ENCODE peak calls at places on chromosome 13, in six cellular contexts. One of them, this sample, is unnamed.

GRCh38 chr13:29583073-29583785 is 12.3 kb downstream of the SLC7A1 start:
- DNase-seq in GM12878: no peak
- DNase-seq in HepG2: no peak
- DNase-seq in SK-N-SH: no peak
- DNase-seq in A549: no peak
- DNase-seq in HL-60: no peak
- DNase-seq in this sample: no peak

GRCh38 chr13:110119943-110120905 is 186.7 kb downstream of the COL4A1 start:
- DNase-seq in HepG2: no peak
- DNase-seq in HL-60: no peak
- DNase-seq in SK-N-SH: no peak
- DNase-seq in GM12878: no peak
- DNase-seq in A549: peak
- DNase-seq in this sample: no peak

GRCh38 chr13:24083141-24083540 is 77.4 kb upstream of the SPATA13 start:
- DNase-seq in A549: no peak
- DNase-seq in HL-60: no peak
- DNase-seq in GM12878: no peak
- DNase-seq in SK-N-SH: no peak
- DNase-seq in HepG2: no peak
- DNase-seq in this sample: no peak

GRCh38 chr13:66341978-66342377 is 888.2 kb downstream of the PCDH9 start:
- DNase-seq in SK-N-SH: no peak
- DNase-seq in GM12878: no peak
- DNase-seq in HL-60: no peak
- DNase-seq in HepG2: no peak
- DNase-seq in A549: no peak
- DNase-seq in this sample: no peak

GRCh38 chr13:97223711-97224461 is 1.8 kb downstream of the MBNL2 start:
- DNase-seq in HepG2: peak
- DNase-seq in A549: peak
- DNase-seq in SK-N-SH: no peak
- DNase-seq in GM12878: no peak
- DNase-seq in HL-60: peak
- DNase-seq in this sample: peak

GRCh38 chr13:72221276-72221962 is 354.4 kb upstream of the DACH1 start:
- DNase-seq in SK-N-SH: no peak
- DNase-seq in HL-60: peak
- DNase-seq in HepG2: peak
- DNase-seq in A549: peak
- DNase-seq in GM12878: no peak
- DNase-seq in this sample: peak

GRCh38 chr13:91946498-91947070 is 548.2 kb downstream of the GPC5 start:
- DNase-seq in SK-N-SH: peak
- DNase-seq in HepG2: peak
- DNase-seq in HL-60: no peak
- DNase-seq in A549: peak
- DNase-seq in GM12878: no peak
- DNase-seq in this sample: peak

GRCh38 chr13:73861136-73861535 is 273.1 kb downstream of the KLF12 start:
- DNase-seq in GM12878: no peak
- DNase-seq in HepG2: no peak
- DNase-seq in A549: no peak
- DNase-seq in HL-60: no peak
- DNase-seq in SK-N-SH: no peak
- DNase-seq in this sample: no peak

GRCh38 chr13:94390881-94391280 is 88.6 kb downstream of the DCT start:
- DNase-seq in GM12878: no peak
- DNase-seq in HL-60: no peak
- DNase-seq in HepG2: no peak
- DNase-seq in A549: no peak
- DNase-seq in SK-N-SH: no peak
- DNase-seq in this sample: no peak

DNA sequence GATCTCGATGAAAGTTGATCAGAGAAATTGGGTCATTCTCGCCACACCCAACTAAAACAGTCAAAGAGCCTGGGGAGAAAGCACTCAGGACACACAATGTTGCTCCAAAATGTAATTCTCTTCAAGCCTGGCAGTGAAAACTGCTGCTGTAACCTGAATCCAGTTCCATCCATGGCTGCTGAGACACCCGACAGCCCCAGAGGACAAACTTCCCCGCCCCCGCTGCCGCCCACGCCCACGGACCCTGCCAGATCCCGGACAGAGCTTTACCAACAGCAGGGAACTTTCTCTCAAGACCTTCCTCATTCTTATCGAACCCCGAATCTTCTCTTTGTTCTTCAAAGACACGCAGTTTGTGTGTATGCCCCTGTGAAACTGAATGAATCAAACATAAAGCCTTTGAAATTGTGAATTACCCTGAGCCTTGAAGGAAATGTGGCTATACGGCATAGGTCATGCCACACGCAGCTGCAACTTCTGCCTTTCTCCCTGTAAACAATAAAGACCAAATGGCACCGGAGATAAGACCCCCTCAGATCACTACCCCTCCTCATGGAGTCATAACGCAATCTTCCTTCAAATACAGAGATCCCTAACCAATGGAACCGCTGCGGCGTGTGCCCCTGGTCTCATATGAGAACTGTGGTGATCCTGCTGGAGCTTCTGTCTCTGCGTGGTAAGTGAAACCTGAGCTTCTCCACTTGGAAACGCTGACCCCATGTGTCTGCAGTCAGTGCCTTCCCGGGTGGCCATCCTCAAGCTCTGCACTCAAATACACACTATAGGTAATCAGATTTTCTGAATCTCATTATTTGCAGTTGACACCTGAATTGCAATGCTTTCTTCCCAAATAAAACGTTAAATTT is 4.8 kb upstream of the LAMP1 start:
- DNase-seq in SK-N-SH: peak
- DNase-seq in HepG2: no peak
- DNase-seq in GM12878: no peak
- DNase-seq in A549: no peak
- DNase-seq in HL-60: peak
- DNase-seq in this sample: peak
- H3K4me3 ChIP-seq in SK-N-SH: peak
- H3K4me3 ChIP-seq in HepG2: peak
- H3K4me3 ChIP-seq in GM12878: no peak
- H3K4me3 ChIP-seq in A549: no peak
- H3K4me3 ChIP-seq in HL-60: peak
- H3K4me3 ChIP-seq in this sample: peak

DNA sequence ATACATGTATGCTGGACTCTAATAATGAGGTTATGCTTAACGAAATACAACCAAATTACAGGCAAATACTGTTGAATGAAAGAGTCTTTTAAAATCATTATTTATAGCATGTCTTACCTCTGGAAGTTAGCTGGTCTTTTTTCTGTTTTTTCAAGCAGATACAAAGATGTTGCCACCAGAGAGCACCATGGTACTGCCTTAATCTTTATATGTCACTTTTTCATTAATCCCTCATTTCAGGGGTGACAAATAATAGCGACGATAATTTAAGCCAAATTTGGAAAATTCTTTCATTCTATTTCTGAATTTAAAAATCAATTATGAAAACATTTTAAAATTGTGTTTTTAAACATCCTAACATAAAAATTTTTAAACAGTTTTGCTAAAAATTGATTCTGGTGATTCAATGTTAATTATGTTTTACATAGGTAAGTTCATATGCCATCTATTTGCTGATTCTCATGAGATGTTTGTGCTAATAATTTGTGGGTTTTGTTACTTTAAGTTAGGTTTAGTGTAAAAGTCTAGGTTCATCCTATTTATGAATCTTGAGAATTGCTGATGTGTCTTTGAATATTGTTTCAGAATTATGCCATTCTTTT is 379.3 kb upstream of the SGCG start:
- DNase-seq in A549: no peak
- DNase-seq in HepG2: peak
- DNase-seq in SK-N-SH: no peak
- DNase-seq in HL-60: no peak
- DNase-seq in GM12878: no peak
- DNase-seq in this sample: peak
- TF ChIP-seq CTCF in A549: peak
- TF ChIP-seq CTCF in HepG2: peak
- TF ChIP-seq CTCF in SK-N-SH: peak
- TF ChIP-seq CTCF in HL-60: no peak
- TF ChIP-seq CTCF in GM12878: peak
- TF ChIP-seq CTCF in this sample: peak

DNA sequence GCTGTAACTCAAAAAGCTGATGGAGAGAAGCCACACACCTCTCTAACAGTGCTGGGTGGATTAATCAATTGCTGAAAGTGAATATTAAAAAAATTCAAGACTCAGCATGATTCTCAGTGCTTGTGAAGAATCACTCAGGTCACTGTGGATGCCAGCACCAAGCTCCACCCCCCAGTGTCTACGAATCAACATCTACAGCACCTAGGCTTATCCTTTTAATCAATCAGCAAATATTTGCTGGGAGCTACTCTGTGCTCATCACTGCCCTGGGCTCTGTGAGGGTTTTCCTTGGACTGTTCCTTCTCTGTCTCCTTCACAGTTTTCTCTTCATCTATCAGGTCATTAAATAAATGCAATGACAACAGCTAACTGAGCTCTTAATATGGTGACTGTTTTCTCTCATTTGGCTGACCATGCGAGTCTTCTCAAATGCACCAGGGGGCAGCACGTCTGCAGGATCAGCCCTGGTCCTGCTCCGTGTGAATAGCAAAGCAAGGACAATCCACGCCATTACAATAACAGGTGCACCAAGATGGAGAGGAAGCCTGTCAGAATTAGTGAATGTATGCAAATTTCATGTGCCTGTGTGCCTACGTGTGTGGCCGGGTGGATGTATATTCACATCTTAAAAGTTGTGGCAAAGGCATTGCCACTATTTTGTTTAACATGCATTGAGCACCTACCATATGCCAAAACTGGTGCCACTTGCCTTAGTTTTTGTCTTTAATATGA is 14.6 kb upstream of the C13orf42 start:
- DNase-seq in HL-60: peak
- DNase-seq in SK-N-SH: peak
- DNase-seq in HepG2: peak
- DNase-seq in A549: peak
- DNase-seq in GM12878: peak
- DNase-seq in this sample: peak
- TF ChIP-seq REST in HL-60: no peak
- TF ChIP-seq REST in SK-N-SH: no peak
- TF ChIP-seq REST in HepG2: no peak
- TF ChIP-seq REST in A549: no peak
- TF ChIP-seq REST in GM12878: no peak
- TF ChIP-seq REST in this sample: no peak

GRCh38 chr13:41053384-41053826 is 7.9 kb upstream of the WBP4 start:
- DNase-seq in SK-N-SH: no peak
- DNase-seq in GM12878: peak
- DNase-seq in A549: no peak
- DNase-seq in HepG2: no peak
- DNase-seq in HL-60: peak
- DNase-seq in this sample: no peak

GRCh38 chr13:41054919-41055619 is 6.2 kb upstream of the WBP4 start:
- DNase-seq in GM12878: no peak
- DNase-seq in HL-60: peak
- DNase-seq in HepG2: peak
- DNase-seq in SK-N-SH: peak
- DNase-seq in A549: no peak
- DNase-seq in this sample: peak

GRCh38 chr13:41052441-41052840 is 8.9 kb upstream of the WBP4 start:
- DNase-seq in HepG2: no peak
- DNase-seq in GM12878: no peak
- DNase-seq in SK-N-SH: no peak
- DNase-seq in HL-60: no peak
- DNase-seq in A549: no peak
- DNase-seq in this sample: no peak

GRCh38 chr13:41056194-41056593 is 5.1 kb upstream of the WBP4 start:
- DNase-seq in A549: no peak
- DNase-seq in GM12878: no peak
- DNase-seq in HL-60: no peak
- DNase-seq in SK-N-SH: no peak
- DNase-seq in HepG2: no peak
- DNase-seq in this sample: no peak

GRCh38 chr13:41054212-41054877 is 7.0 kb upstream of the WBP4 start:
- DNase-seq in HepG2: peak
- DNase-seq in A549: peak
- DNase-seq in GM12878: peak
- DNase-seq in HL-60: peak
- DNase-seq in SK-N-SH: peak
- DNase-seq in this sample: peak
- H3K4me3 ChIP-seq in HepG2: no peak
- H3K4me3 ChIP-seq in A549: no peak
- H3K4me3 ChIP-seq in GM12878: peak
- H3K4me3 ChIP-seq in HL-60: no peak
- H3K4me3 ChIP-seq in SK-N-SH: no peak
- H3K4me3 ChIP-seq in this sample: no peak

GRCh38 chr13:41514853-41515395 is 57.6 kb downstream of the RGCC start:
- DNase-seq in HepG2: no peak
- DNase-seq in GM12878: no peak
- DNase-seq in A549: no peak
- DNase-seq in SK-N-SH: no peak
- DNase-seq in HL-60: no peak
- DNase-seq in this sample: no peak
- TF ChIP-seq CTCF in HepG2: no peak
- TF ChIP-seq CTCF in GM12878: no peak
- TF ChIP-seq CTCF in A549: no peak
- TF ChIP-seq CTCF in SK-N-SH: no peak
- TF ChIP-seq CTCF in HL-60: no peak
- TF ChIP-seq CTCF in this sample: no peak